ENCODE peak calls at places on chromosomes 7 and 10, in nine cellular contexts. One of them, this sample, is unnamed.

GRCh38 chr10:5894873-5895272 is 4.8 kb downstream of the FBH1 start:
- DNase-seq in hepatocyte: no peak
- DNase-seq in heart left ventricle: peak; percentile 55
- DNase-seq in sigmoid colon: no peak
- DNase-seq in HepG2: no peak
- DNase-seq in ovary: no peak
- DNase-seq in upper lobe of right lung: no peak
- DNase-seq in PC-9: no peak
- DNase-seq in fibroblast of lung: no peak
- DNase-seq in this sample: no peak

GRCh38 chr10:45580781-45581496 is 91.6 kb downstream of the ZFAND4 start:
- DNase-seq in ovary: no peak
- DNase-seq in upper lobe of right lung: no peak
- DNase-seq in fibroblast of lung: no peak
- DNase-seq in HepG2: no peak
- DNase-seq in PC-9: no peak
- DNase-seq in heart left ventricle: no peak
- DNase-seq in hepatocyte: no peak
- DNase-seq in sigmoid colon: no peak
- DNase-seq in this sample: no peak

GRCh38 chr10:50400694-50401093 is 149.4 kb upstream of the ASAH2 start:
- DNase-seq in ovary: no peak
- DNase-seq in heart left ventricle: no peak
- DNase-seq in HepG2: no peak
- DNase-seq in fibroblast of lung: no peak
- DNase-seq in sigmoid colon: no peak
- DNase-seq in hepatocyte: no peak
- DNase-seq in PC-9: no peak
- DNase-seq in upper lobe of right lung: no peak
- DNase-seq in this sample: no peak

GRCh38 chr10:114881916-114882315 is 56.1 kb upstream of the TRUB1 start:
- DNase-seq in hepatocyte: peak; percentile 10
- DNase-seq in fibroblast of lung: no peak
- DNase-seq in PC-9: no peak
- DNase-seq in heart left ventricle: no peak
- DNase-seq in upper lobe of right lung: no peak
- DNase-seq in HepG2: no peak
- DNase-seq in ovary: peak; percentile 33
- DNase-seq in sigmoid colon: no peak
- DNase-seq in this sample: no peak

GRCh38 chr7:16644624-16644986 is 949 bp downstream of the ANKMY2 start:
- DNase-seq in hepatocyte: peak; percentile 62
- DNase-seq in PC-9: peak; percentile 59
- DNase-seq in ovary: peak; percentile 50
- DNase-seq in upper lobe of right lung: peak; percentile 84
- DNase-seq in heart left ventricle: peak; percentile 43
- DNase-seq in HepG2: peak; percentile 9
- DNase-seq in fibroblast of lung: peak; percentile 58
- DNase-seq in sigmoid colon: peak; percentile 82
- DNase-seq in this sample: no peak

GRCh38 chr7:125059861-125060456 is 130.3 kb upstream of the POT1 start:
- DNase-seq in hepatocyte: no peak
- DNase-seq in fibroblast of lung: peak; percentile 6
- DNase-seq in sigmoid colon: no peak
- DNase-seq in ovary: no peak
- DNase-seq in heart left ventricle: no peak
- DNase-seq in HepG2: no peak
- DNase-seq in upper lobe of right lung: no peak
- DNase-seq in PC-9: peak; percentile 37
- DNase-seq in this sample: peak; percentile 24

GRCh38 chr7:99409192-99409572 is 413 bp downstream of the BUD31 start:
- DNase-seq in hepatocyte: no peak
- DNase-seq in ovary: no peak
- DNase-seq in HepG2: no peak
- DNase-seq in upper lobe of right lung: no peak
- DNase-seq in PC-9: no peak
- DNase-seq in fibroblast of lung: no peak
- DNase-seq in sigmoid colon: no peak
- DNase-seq in heart left ventricle: no peak
- DNase-seq in this sample: peak; percentile 24

GRCh38 chr10:53331460-53331859 is 558.9 kb upstream of the MBL2 start:
- DNase-seq in PC-9: no peak
- DNase-seq in sigmoid colon: no peak
- DNase-seq in hepatocyte: no peak
- DNase-seq in HepG2: no peak
- DNase-seq in fibroblast of lung: no peak
- DNase-seq in upper lobe of right lung: no peak
- DNase-seq in ovary: no peak
- DNase-seq in heart left ventricle: no peak
- DNase-seq in this sample: no peak

GRCh38 chr10:5890519-5890878 is 456 bp downstream of the FBH1 start:
- DNase-seq in heart left ventricle: no peak
- DNase-seq in PC-9: no peak
- DNase-seq in upper lobe of right lung: no peak
- DNase-seq in HepG2: peak; percentile 29
- DNase-seq in hepatocyte: peak; percentile 48
- DNase-seq in fibroblast of lung: peak; percentile 6
- DNase-seq in ovary: peak; percentile 19
- DNase-seq in sigmoid colon: peak; percentile 72
- DNase-seq in this sample: peak; percentile 19

GRCh38 chr10:4024846-4025245 is 239.8 kb upstream of the KLF6 start:
- DNase-seq in fibroblast of lung: peak; percentile 52
- DNase-seq in ovary: no peak
- DNase-seq in upper lobe of right lung: no peak
- DNase-seq in PC-9: no peak
- DNase-seq in HepG2: no peak
- DNase-seq in hepatocyte: no peak
- DNase-seq in heart left ventricle: peak; percentile 35
- DNase-seq in sigmoid colon: no peak
- DNase-seq in this sample: no peak

GRCh38 chr10:77571490-77571889 is 66.1 kb downstream of the KCNMA1 start:
- DNase-seq in fibroblast of lung: no peak
- DNase-seq in heart left ventricle: no peak
- DNase-seq in PC-9: no peak
- DNase-seq in HepG2: no peak
- DNase-seq in upper lobe of right lung: no peak
- DNase-seq in sigmoid colon: peak; percentile 81
- DNase-seq in ovary: no peak
- DNase-seq in hepatocyte: no peak
- DNase-seq in this sample: peak; percentile 69

GRCh38 chr10:124124769-124125161 is 31.4 kb upstream of the CHST15 start:
- DNase-seq in hepatocyte: no peak
- DNase-seq in PC-9: no peak
- DNase-seq in HepG2: no peak
- DNase-seq in upper lobe of right lung: no peak
- DNase-seq in heart left ventricle: no peak
- DNase-seq in ovary: no peak
- DNase-seq in sigmoid colon: no peak
- DNase-seq in fibroblast of lung: no peak
- DNase-seq in this sample: no peak

GRCh38 chr10:29618341-29619171 is 16.2 kb downstream of the SVIL start:
- DNase-seq in heart left ventricle: no peak
- DNase-seq in fibroblast of lung: peak; percentile 18
- DNase-seq in hepatocyte: peak; percentile 68
- DNase-seq in ovary: peak; percentile 52
- DNase-seq in HepG2: peak; percentile 90
- DNase-seq in upper lobe of right lung: peak; percentile 91
- DNase-seq in PC-9: peak; percentile 77
- DNase-seq in sigmoid colon: peak; percentile 83
- DNase-seq in this sample: peak; percentile 73

GRCh38 chr7:151662291-151662690 is 142.6 kb upstream of the RHEB start:
- DNase-seq in hepatocyte: no peak
- DNase-seq in fibroblast of lung: no peak
- DNase-seq in sigmoid colon: no peak
- DNase-seq in upper lobe of right lung: no peak
- DNase-seq in HepG2: no peak
- DNase-seq in heart left ventricle: no peak
- DNase-seq in ovary: no peak
- DNase-seq in PC-9: no peak
- DNase-seq in this sample: no peak

GRCh38 chr10:97320480-97321031 is 1.5 kb downstream of the FRAT1 start:
- DNase-seq in hepatocyte: no peak
- DNase-seq in upper lobe of right lung: peak; percentile 70
- DNase-seq in heart left ventricle: peak; percentile 17
- DNase-seq in PC-9: no peak
- DNase-seq in HepG2: no peak
- DNase-seq in ovary: no peak
- DNase-seq in sigmoid colon: no peak
- DNase-seq in fibroblast of lung: no peak
- DNase-seq in this sample: no peak

GRCh38 chr7:128352636-128353035 is 8.9 kb downstream of the PRRT4 start:
- DNase-seq in ovary: no peak
- DNase-seq in HepG2: no peak
- DNase-seq in PC-9: no peak
- DNase-seq in sigmoid colon: no peak
- DNase-seq in fibroblast of lung: no peak
- DNase-seq in upper lobe of right lung: no peak
- DNase-seq in hepatocyte: no peak
- DNase-seq in heart left ventricle: no peak
- DNase-seq in this sample: no peak

GRCh38 chr7:128353610-128354009 is 7.9 kb downstream of the PRRT4 start:
- DNase-seq in fibroblast of lung: no peak
- DNase-seq in PC-9: no peak
- DNase-seq in hepatocyte: no peak
- DNase-seq in upper lobe of right lung: no peak
- DNase-seq in heart left ventricle: no peak
- DNase-seq in ovary: no peak
- DNase-seq in HepG2: no peak
- DNase-seq in sigmoid colon: no peak
- DNase-seq in this sample: no peak

GRCh38 chr7:128352138-128352537 is 8.4 kb upstream of the RBM28 start:
- DNase-seq in fibroblast of lung: peak; percentile 45
- DNase-seq in sigmoid colon: peak; percentile 78
- DNase-seq in ovary: peak; percentile 42
- DNase-seq in upper lobe of right lung: peak; percentile 79
- DNase-seq in HepG2: peak; percentile 11
- DNase-seq in PC-9: no peak
- DNase-seq in hepatocyte: peak; percentile 63
- DNase-seq in heart left ventricle: no peak
- DNase-seq in this sample: no peak

GRCh38 chr7:128351296-128352123 is 7.8 kb upstream of the RBM28 start:
- DNase-seq in hepatocyte: no peak
- DNase-seq in ovary: no peak
- DNase-seq in heart left ventricle: no peak
- DNase-seq in upper lobe of right lung: peak; percentile 64
- DNase-seq in sigmoid colon: no peak
- DNase-seq in PC-9: no peak
- DNase-seq in HepG2: no peak
- DNase-seq in fibroblast of lung: no peak
- DNase-seq in this sample: no peak

DNA sequence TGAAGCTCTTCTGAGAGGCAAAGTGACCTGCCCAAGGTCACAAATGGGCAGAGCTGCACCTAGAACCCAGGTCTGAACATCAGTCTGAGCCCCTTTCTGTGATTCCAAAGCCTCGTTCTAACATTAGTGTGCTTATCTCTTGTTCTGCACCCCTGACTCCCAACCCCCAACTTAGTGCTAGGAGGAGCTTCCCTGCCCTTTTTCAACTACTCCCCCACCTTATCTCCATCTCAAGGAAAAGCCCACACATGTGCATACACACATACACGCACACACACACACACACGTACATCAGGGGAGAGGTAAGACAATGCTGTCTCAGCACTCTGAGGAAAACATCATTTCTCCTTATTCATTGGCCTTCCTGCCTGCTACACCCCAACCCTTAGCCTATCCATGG is 8.3 kb downstream of the PRRT4 start:
- DNase-seq in upper lobe of right lung: no peak
- DNase-seq in hepatocyte: no peak
- DNase-seq in fibroblast of lung: no peak
- DNase-seq in HepG2: no peak
- DNase-seq in sigmoid colon: no peak
- DNase-seq in heart left ventricle: no peak
- DNase-seq in ovary: no peak
- DNase-seq in PC-9: no peak
- DNase-seq in this sample: no peak
- H3K4me1 ChIP-seq in upper lobe of right lung: peaks cover 5% of the 10 kb centered on the region
- H3K4me1 ChIP-seq in hepatocyte: no peaks in the 10 kb centered on the region
- H3K4me1 ChIP-seq in fibroblast of lung: no peaks in the 10 kb centered on the region
- H3K4me1 ChIP-seq in HepG2: no peaks in the 10 kb centered on the region
- H3K4me1 ChIP-seq in sigmoid colon: peaks cover 12% of the 10 kb centered on the region
- H3K4me1 ChIP-seq in heart left ventricle: peaks cover 11% of the 10 kb centered on the region
- H3K4me1 ChIP-seq in ovary: peaks cover 2% of the 10 kb centered on the region
- H3K4me1 ChIP-seq in PC-9: peaks cover 35% of the 10 kb centered on the region
- H3K4me1 ChIP-seq in this sample: peaks cover 8% of the 10 kb centered on the region

GRCh38 chr10:19816420-19817250 is at the start of gene PLXDC2:
- DNase-seq in heart left ventricle: no peak
- DNase-seq in ovary: peak; percentile 33
- DNase-seq in hepatocyte: peak; percentile 57
- DNase-seq in sigmoid colon: peak; percentile 77
- DNase-seq in PC-9: no peak
- DNase-seq in HepG2: no peak
- DNase-seq in fibroblast of lung: peak; percentile 36
- DNase-seq in upper lobe of right lung: peak; percentile 81
- DNase-seq in this sample: peak; percentile 49
- H3K27me3 ChIP-seq in heart left ventricle: no peaks in the 10 kb centered on the region
- H3K27me3 ChIP-seq in ovary: no peaks in the 10 kb centered on the region
- H3K27me3 ChIP-seq in hepatocyte: peaks cover 10% of the 10 kb centered on the region
- H3K27me3 ChIP-seq in sigmoid colon: no peaks in the 10 kb centered on the region
- H3K27me3 ChIP-seq in PC-9: no peaks in the 10 kb centered on the region
- H3K27me3 ChIP-seq in HepG2: peaks cover 3% of the 10 kb centered on the region
- H3K27me3 ChIP-seq in fibroblast of lung: peaks cover 10% of the 10 kb centered on the region
- H3K27me3 ChIP-seq in upper lobe of right lung: no peaks in the 10 kb centered on the region
- H3K27me3 ChIP-seq in this sample: no peaks in the 10 kb centered on the region

DNA sequence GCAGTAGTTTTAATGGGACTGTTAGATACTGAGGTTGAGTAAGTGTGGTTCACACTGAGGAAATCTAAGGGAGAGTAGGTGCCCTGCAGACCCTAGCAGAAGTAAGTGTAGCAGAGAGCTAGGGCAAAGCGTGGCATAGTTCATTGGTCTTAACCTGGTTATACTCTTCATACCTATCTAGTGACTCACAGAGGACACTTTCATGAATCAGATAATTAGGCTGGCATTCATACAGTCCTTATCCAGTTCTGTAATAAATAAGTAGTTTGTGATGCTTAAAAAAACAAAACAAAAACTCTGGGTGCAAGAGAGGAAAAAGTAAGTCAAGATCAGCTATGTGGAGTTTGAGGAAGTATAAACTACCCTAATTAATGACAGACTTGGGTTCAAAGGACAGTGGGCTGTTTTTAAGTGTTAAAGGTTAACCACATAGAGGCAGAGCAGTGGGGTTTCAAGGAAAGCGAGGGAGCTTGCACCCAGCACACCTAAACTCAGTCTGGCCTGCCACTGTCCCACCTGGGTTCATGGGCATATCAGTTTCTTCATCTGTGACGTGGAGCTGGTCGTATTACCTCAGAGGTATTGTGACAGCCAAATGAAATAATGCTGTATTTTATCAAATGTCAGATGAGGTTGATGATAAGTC is 27.1 kb downstream of the LMTK2 start:
- DNase-seq in ovary: no peak
- DNase-seq in PC-9: peak; percentile 96
- DNase-seq in fibroblast of lung: peak; percentile 35
- DNase-seq in HepG2: peak; percentile 76
- DNase-seq in heart left ventricle: no peak
- DNase-seq in hepatocyte: no peak
- DNase-seq in sigmoid colon: no peak
- DNase-seq in upper lobe of right lung: no peak
- DNase-seq in this sample: peak; percentile 43
- H3K4me1 ChIP-seq in ovary: peaks cover 11% of the 10 kb centered on the region
- H3K4me1 ChIP-seq in PC-9: peaks cover 73% of the 10 kb centered on the region
- H3K4me1 ChIP-seq in fibroblast of lung: peaks cover 7% of the 10 kb centered on the region
- H3K4me1 ChIP-seq in HepG2: peaks cover 84% of the 10 kb centered on the region
- H3K4me1 ChIP-seq in heart left ventricle: peaks cover 46% of the 10 kb centered on the region
- H3K4me1 ChIP-seq in hepatocyte: peaks cover 24% of the 10 kb centered on the region
- H3K4me1 ChIP-seq in sigmoid colon: peaks cover 19% of the 10 kb centered on the region
- H3K4me1 ChIP-seq in upper lobe of right lung: peaks cover 37% of the 10 kb centered on the region
- H3K4me1 ChIP-seq in this sample: peaks cover 35% of the 10 kb centered on the region

GRCh38 chr7:157685430-157686284 is 348.9 kb downstream of the DNAJB6 start:
- DNase-seq in upper lobe of right lung: peak; percentile 60
- DNase-seq in fibroblast of lung: no peak
- DNase-seq in hepatocyte: no peak
- DNase-seq in ovary: no peak
- DNase-seq in heart left ventricle: no peak
- DNase-seq in sigmoid colon: no peak
- DNase-seq in PC-9: no peak
- DNase-seq in HepG2: no peak
- DNase-seq in this sample: no peak
- H3K27me3 ChIP-seq in upper lobe of right lung: peaks cover 99% of the 10 kb centered on the region
- H3K27me3 ChIP-seq in fibroblast of lung: peaks cover 4% of the 10 kb centered on the region
- H3K27me3 ChIP-seq in hepatocyte: peaks cover 96% of the 10 kb centered on the region
- H3K27me3 ChIP-seq in ovary: peaks cover 2% of the 10 kb centered on the region
- H3K27me3 ChIP-seq in heart left ventricle: peaks cover 88% of the 10 kb centered on the region
- H3K27me3 ChIP-seq in sigmoid colon: peaks cover 60% of the 10 kb centered on the region
- H3K27me3 ChIP-seq in PC-9: peaks cover 58% of the 10 kb centered on the region
- H3K27me3 ChIP-seq in HepG2: peaks cover 5% of the 10 kb centered on the region
- H3K27me3 ChIP-seq in this sample: no peaks in the 10 kb centered on the region